ENCODE peak calls at places on chromosomes 1 and 21, in seven cellular contexts. D, F, S, Q, V, U and J are unnamed samples.
A peak's percentile ranks its signal among the peaks of the same experiment; 100 is the strongest.

GRCh38 chr1:244820131-244820530 is 15.3 kb upstream of the COX20 start:
- DNase-seq in S (no peak), D (no peak), U (no peak), F (no peak), V (no peak), Q (no peak), J (no peak)

GRCh38 chr1:227342075-227342829 is 24.0 kb upstream of the CDC42BPA start:
- DNase-seq in D (no peak), F (no peak), U (no peak), V (no peak), Q (no peak), S (no peak), J (no peak)

GRCh38 chr1:234647245-234647644 is 37.3 kb upstream of the IRF2BP2 start:
- DNase-seq in Q (no peak), U (no peak), V (peak; percentile 34), D (no peak), F (no peak), S (no peak), J (no peak)

GRCh38 chr1:224432672-224433040 is 1.9 kb downstream of the WDR26 start:
- DNase-seq in Q (no peak), S (no peak), F (no peak), D (no peak), V (peak; percentile 15), U (no peak), J (no peak)

GRCh38 chr1:22602060-22602740 is 34.2 kb upstream of the C1QA start:
- DNase-seq in Q (no peak), F (no peak), U (no peak), V (no peak), S (no peak), D (no peak), J (no peak)

GRCh38 chr1:153643825-153644224 is 10.0 kb downstream of the CHTOP start:
- DNase-seq in F (no peak), U (no peak), Q (no peak), V (no peak), S (no peak), D (no peak), J (no peak)

GRCh38 chr1:47894718-47895393 is 102.3 kb downstream of the TRABD2B start:
- DNase-seq in S (no peak), Q (peak; percentile 85), V (no peak), F (no peak), U (no peak), D (no peak), J (no peak)

GRCh38 chr1:103171041-103171590 is 62.8 kb upstream of the COL11A1 start:
- DNase-seq in V (no peak), S (no peak), U (no peak), D (no peak), Q (no peak), F (no peak), J (no peak)

GRCh38 chr21:44742418-44743153 is 31.2 kb upstream of the TSPEAR start:
- DNase-seq in U (no peak), Q (no peak), V (no peak), F (no peak), S (no peak), D (no peak), J (no peak)

GRCh38 chr1:181086926-181087325 is 1.6 kb upstream of the IER5 start:
- DNase-seq in U (no peak), Q (peak; percentile 82), F (no peak), S (no peak), V (no peak), D (no peak), J (no peak)

GRCh38 chr1:102047724-102048123 is 51.0 kb upstream of the OLFM3 start:
- DNase-seq in D (no peak), U (no peak), F (no peak), S (no peak), Q (no peak), V (no peak), J (no peak)

GRCh38 chr1:5847013-5847654 is 145.1 kb downstream of the NPHP4 start:
- DNase-seq in S (no peak), F (no peak), Q (no peak), D (no peak), U (peak; percentile 49), V (peak; percentile 10), J (no peak)

GRCh38 chr1:21914880-21915640 is 22.1 kb downstream of the HSPG2 start:
- DNase-seq in F (no peak), U (no peak), V (no peak), Q (no peak), D (peak; percentile 69), S (peak; percentile 55), J (no peak)

GRCh38 chr1:10968411-10968826 is 44.0 kb upstream of the TARDBP start:
- DNase-seq in F (no peak), V (peak; percentile 80), D (no peak), U (no peak), Q (no peak), S (peak; percentile 72), J (no peak)

GRCh38 chr1:43454270-43455011 is 710 bp upstream of the HYI start:
- DNase-seq in U (peak; percentile 35), V (peak; percentile 95), D (peak; percentile 85), Q (peak; percentile 91), F (peak; percentile 70), S (peak; percentile 90), J (peak; percentile 60)

GRCh38 chr1:100902365-100902764 is 6.5 kb downstream of the SLC30A7 start:
- DNase-seq in D (no peak), F (no peak), Q (no peak), U (no peak), V (no peak), S (no peak), J (no peak)
- TF ChIP-seq CTCF in D (no peak), F (no peak), Q (no peak), U (no peak), V (no peak), S (no peak), J (no peak)

GRCh38 chr1:73452522-73452921 is 745.5 kb downstream of the LRRIQ3 start:
- DNase-seq in F (no peak), V (no peak), D (no peak), U (no peak), Q (peak; percentile 1), S (no peak), J (no peak)
- TF ChIP-seq CTCF in F (no peak), V (no peak), D (no peak), U (peak; percentile 13), Q (no peak), S (no peak), J (no peak)

GRCh38 chr1:160209656-160210046 is 4.5 kb downstream of the PEA15 start:
- DNase-seq in V (no peak), U (no peak), F (no peak), Q (no peak), D (no peak), S (no peak), J (no peak)
- TF ChIP-seq CTCF in V (no peak), U (no peak), F (no peak), Q (no peak), D (no peak), S (no peak), J (no peak)

GRCh38 chr1:198253668-198254067 is 96.9 kb downstream of the NEK7 start:
- DNase-seq in V (peak; percentile 67), U (no peak), Q (peak; percentile 77), F (no peak), S (no peak), D (no peak), J (no peak)

GRCh38 chr1:198255783-198256182 is 99.0 kb downstream of the NEK7 start:
- DNase-seq in F (no peak), D (no peak), U (no peak), V (no peak), S (no peak), Q (no peak), J (no peak)

GRCh38 chr1:198253259-198253658 is 96.5 kb downstream of the NEK7 start:
- DNase-seq in Q (no peak), D (no peak), S (no peak), V (peak; percentile 48), F (no peak), U (no peak), J (no peak)

GRCh38 chr1:198254948-198255347 is 98.2 kb downstream of the NEK7 start:
- DNase-seq in S (no peak), Q (no peak), U (no peak), F (no peak), D (no peak), V (no peak), J (no peak)

DNA sequence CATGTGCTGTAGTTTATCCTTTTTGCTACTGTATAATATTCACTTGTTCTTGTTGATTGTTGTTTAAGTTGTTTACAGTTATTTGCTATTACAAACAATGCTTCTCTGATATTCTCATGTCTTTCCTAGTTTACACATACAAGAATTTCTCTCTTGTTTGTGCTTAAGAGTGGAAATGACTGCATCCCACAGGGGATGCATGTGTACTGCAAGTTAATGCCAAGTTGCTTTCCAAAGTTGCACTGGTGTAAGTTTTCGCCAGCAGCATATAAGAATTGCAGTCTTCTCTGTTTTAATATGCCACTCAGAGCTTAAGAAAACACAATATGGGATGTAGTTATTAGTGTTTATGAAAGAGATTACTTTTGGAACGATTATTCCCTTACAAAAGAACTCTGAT is 97.7 kb downstream of the NEK7 start:
- DNase-seq in U (no peak), S (no peak), F (no peak), D (no peak), Q (no peak), V (no peak), J (no peak)
- TF ChIP-seq CTCF in U (peak; percentile 14), S (no peak), F (no peak), D (no peak), Q (peak; percentile 28), V (no peak), J (no peak)

GRCh38 chr1:33339413-33339812 is 18.5 kb upstream of the A3GALT2 start:
- DNase-seq in S (no peak), F (no peak), V (no peak), U (no peak), Q (no peak), D (no peak), J (no peak)
- TF ChIP-seq CTCF in S (no peak), F (no peak), V (no peak), U (peak; percentile 13), Q (peak; percentile 20), D (no peak), J (peak; percentile 9)